ENCODE peak calls at places on chromosome 22, in five cellular contexts. One of them, this sample, is unnamed.

GRCh38 chr22:27137809-27138400 is 480.5 kb downstream of the MIAT start:
- DNase-seq in heart left ventricle: no peak
- DNase-seq in stomach: no peak
- DNase-seq in IMR-90: no peak
- DNase-seq in esophagus squamous epithelium: no peak
- DNase-seq in this sample: no peak

GRCh38 chr22:29309332-29310064 is 3.0 kb downstream of the GAS2L1 start:
- DNase-seq in heart left ventricle: peak
- DNase-seq in stomach: peak
- DNase-seq in IMR-90: no peak
- DNase-seq in esophagus squamous epithelium: no peak
- DNase-seq in this sample: no peak

GRCh38 chr22:22342697-22343602 is 98.4 kb downstream of the VPREB1 start:
- DNase-seq in heart left ventricle: no peak
- DNase-seq in stomach: peak
- DNase-seq in IMR-90: no peak
- DNase-seq in esophagus squamous epithelium: no peak
- DNase-seq in this sample: no peak

GRCh38 chr22:32333141-32333768 is 24.4 kb upstream of the RFPL3 start:
- DNase-seq in heart left ventricle: no peak
- DNase-seq in stomach: peak
- DNase-seq in IMR-90: no peak
- DNase-seq in esophagus squamous epithelium: no peak
- DNase-seq in this sample: no peak

GRCh38 chr22:44261861-44262595 is 50.7 kb downstream of the SHISAL1 start:
- DNase-seq in heart left ventricle: peak
- DNase-seq in stomach: no peak
- DNase-seq in IMR-90: no peak
- DNase-seq in esophagus squamous epithelium: no peak
- DNase-seq in this sample: no peak

GRCh38 chr22:37230673-37231405 is 13.2 kb downstream of the RAC2 start:
- DNase-seq in heart left ventricle: no peak
- DNase-seq in stomach: no peak
- DNase-seq in IMR-90: no peak
- DNase-seq in esophagus squamous epithelium: no peak
- DNase-seq in this sample: no peak

GRCh38 chr22:44879301-44879680 is 126.9 kb downstream of the ARHGAP8 start:
- DNase-seq in heart left ventricle: no peak
- DNase-seq in stomach: no peak
- DNase-seq in IMR-90: no peak
- DNase-seq in esophagus squamous epithelium: no peak
- DNase-seq in this sample: no peak

GRCh38 chr22:28174509-28174908 is 255.5 kb upstream of the PITPNB start:
- DNase-seq in heart left ventricle: no peak
- DNase-seq in stomach: no peak
- DNase-seq in IMR-90: no peak
- DNase-seq in esophagus squamous epithelium: no peak
- DNase-seq in this sample: no peak

GRCh38 chr22:31905356-31905755 is 39.0 kb upstream of the YWHAH start:
- DNase-seq in heart left ventricle: no peak
- DNase-seq in stomach: no peak
- DNase-seq in IMR-90: no peak
- DNase-seq in esophagus squamous epithelium: no peak
- DNase-seq in this sample: no peak

GRCh38 chr22:32043391-32043790 is 330 bp downstream of the SLC5A1 start:
- DNase-seq in heart left ventricle: no peak
- DNase-seq in stomach: no peak
- DNase-seq in IMR-90: no peak
- DNase-seq in esophagus squamous epithelium: no peak
- DNase-seq in this sample: no peak

GRCh38 chr22:37007666-37008065 is 11.6 kb downstream of the TST start:
- DNase-seq in heart left ventricle: no peak
- DNase-seq in stomach: no peak
- DNase-seq in IMR-90: no peak
- DNase-seq in esophagus squamous epithelium: no peak
- DNase-seq in this sample: no peak

GRCh38 chr22:45935573-45935972 is 41.4 kb downstream of the WNT7B start:
- DNase-seq in heart left ventricle: no peak
- DNase-seq in stomach: no peak
- DNase-seq in IMR-90: no peak
- DNase-seq in esophagus squamous epithelium: no peak
- DNase-seq in this sample: no peak

GRCh38 chr22:36027579-36027959 is 1.1 kb downstream of the RBFOX2 start:
- DNase-seq in heart left ventricle: no peak
- DNase-seq in stomach: no peak
- DNase-seq in IMR-90: no peak
- DNase-seq in esophagus squamous epithelium: no peak
- DNase-seq in this sample: no peak

GRCh38 chr22:17867160-17867785 is 93.0 kb upstream of the BID start:
- DNase-seq in heart left ventricle: peak
- DNase-seq in stomach: no peak
- DNase-seq in IMR-90: no peak
- DNase-seq in esophagus squamous epithelium: no peak
- DNase-seq in this sample: no peak

GRCh38 chr22:21970800-21971617 is 11.6 kb downstream of the TOP3B start:
- DNase-seq in heart left ventricle: no peak
- DNase-seq in stomach: no peak
- DNase-seq in IMR-90: no peak
- DNase-seq in esophagus squamous epithelium: no peak
- DNase-seq in this sample: no peak

GRCh38 chr22:17119481-17120202 is 1.5 kb downstream of the TMEM121B start:
- DNase-seq in heart left ventricle: peak
- DNase-seq in stomach: no peak
- DNase-seq in IMR-90: no peak
- DNase-seq in esophagus squamous epithelium: no peak
- DNase-seq in this sample: no peak

GRCh38 chr22:46829140-46829891 is 66.9 kb downstream of the TBC1D22A start:
- DNase-seq in heart left ventricle: no peak
- DNase-seq in stomach: no peak
- DNase-seq in IMR-90: peak
- DNase-seq in esophagus squamous epithelium: no peak
- DNase-seq in this sample: no peak

GRCh38 chr22:46546466-46547178 is 9.2 kb upstream of the CELSR1 start:
- DNase-seq in heart left ventricle: peak
- DNase-seq in stomach: peak
- DNase-seq in IMR-90: peak
- DNase-seq in esophagus squamous epithelium: no peak
- DNase-seq in this sample: no peak

GRCh38 chr22:27726726-27727449 is 74.7 kb downstream of the MN1 start:
- DNase-seq in heart left ventricle: peak
- DNase-seq in stomach: peak
- DNase-seq in IMR-90: peak
- DNase-seq in esophagus squamous epithelium: peak
- DNase-seq in this sample: no peak

GRCh38 chr22:38051900-38052862 is 5.0 kb upstream of the PICK1 start:
- DNase-seq in heart left ventricle: peak
- DNase-seq in stomach: peak
- DNase-seq in IMR-90: peak
- DNase-seq in esophagus squamous epithelium: no peak
- DNase-seq in this sample: peak

GRCh38 chr22:33524511-33525270 is 395.6 kb downstream of the LARGE1 start:
- DNase-seq in heart left ventricle: no peak
- DNase-seq in stomach: no peak
- DNase-seq in IMR-90: no peak
- DNase-seq in esophagus squamous epithelium: no peak
- DNase-seq in this sample: no peak

GRCh38 chr22:47300698-47301405 is 538.4 kb downstream of the TBC1D22A start:
- DNase-seq in heart left ventricle: no peak
- DNase-seq in stomach: peak
- DNase-seq in IMR-90: no peak
- DNase-seq in esophagus squamous epithelium: no peak
- DNase-seq in this sample: peak

GRCh38 chr22:46086577-46087335 is 63.6 kb upstream of the PPARA start:
- DNase-seq in heart left ventricle: peak
- DNase-seq in stomach: peak
- DNase-seq in IMR-90: peak
- DNase-seq in esophagus squamous epithelium: no peak
- DNase-seq in this sample: no peak

GRCh38 chr22:32987081-32987631 is 71.0 kb downstream of the SYN3 start:
- DNase-seq in heart left ventricle: no peak
- DNase-seq in stomach: no peak
- DNase-seq in IMR-90: no peak
- DNase-seq in esophagus squamous epithelium: no peak
- DNase-seq in this sample: peak

GRCh38 chr22:46046299-46046685 is 69.3 kb upstream of the WNT7B start:
- DNase-seq in heart left ventricle: no peak
- DNase-seq in stomach: no peak
- DNase-seq in IMR-90: no peak
- DNase-seq in esophagus squamous epithelium: no peak
- DNase-seq in this sample: peak

GRCh38 chr22:35008213-35008612 is 57.7 kb upstream of the ISX start:
- DNase-seq in heart left ventricle: no peak
- DNase-seq in stomach: no peak
- DNase-seq in IMR-90: no peak
- DNase-seq in esophagus squamous epithelium: no peak
- DNase-seq in this sample: peak

GRCh38 chr22:26143801-26144325 is 25.4 kb upstream of the SEZ6L start:
- DNase-seq in heart left ventricle: no peak
- DNase-seq in stomach: no peak
- DNase-seq in IMR-90: no peak
- DNase-seq in esophagus squamous epithelium: no peak
- DNase-seq in this sample: no peak

DNA sequence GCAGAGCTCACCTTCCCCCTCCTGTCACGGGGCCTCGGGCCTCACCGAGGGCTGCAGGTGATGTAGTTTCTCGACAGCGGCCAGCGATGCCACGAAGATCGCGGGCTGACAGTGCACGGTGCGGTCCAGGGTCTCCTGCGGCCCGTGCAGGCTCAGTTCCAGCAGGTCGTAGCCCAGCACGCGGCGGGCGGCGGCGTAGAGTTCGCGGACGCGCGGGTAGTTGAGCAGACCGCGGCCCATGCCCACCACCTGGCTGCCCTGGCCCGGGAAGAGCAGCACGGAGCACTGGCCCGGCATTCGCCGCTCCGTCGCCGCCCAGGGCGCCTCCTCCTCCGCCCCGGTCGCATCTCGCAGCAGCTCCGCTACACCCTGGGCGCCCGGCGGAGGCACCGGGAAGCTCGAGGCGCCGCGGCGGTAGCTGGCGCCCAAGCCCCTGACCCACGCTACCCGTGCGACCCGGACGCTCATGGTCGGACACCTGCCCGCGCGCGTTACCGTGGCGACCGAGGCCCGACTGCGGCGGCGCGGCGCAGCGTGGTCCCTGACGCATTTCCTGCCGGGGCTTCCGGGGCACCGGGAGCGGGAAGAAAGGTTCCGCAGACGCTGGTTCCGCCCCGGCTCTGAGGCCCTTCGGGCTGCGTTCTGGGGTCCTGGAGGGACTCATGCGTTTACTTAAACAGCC is at the start of gene MCAT:
- DNase-seq in heart left ventricle: peak
- DNase-seq in stomach: peak
- DNase-seq in IMR-90: peak
- DNase-seq in esophagus squamous epithelium: no peak
- DNase-seq in this sample: peak
- H3K4me3 ChIP-seq in heart left ventricle: peak
- H3K4me3 ChIP-seq in stomach: peak
- H3K4me3 ChIP-seq in IMR-90: peak
- H3K4me3 ChIP-seq in esophagus squamous epithelium: peak
- H3K4me3 ChIP-seq in this sample: peak

GRCh38 chr22:20130319-20130718 is 1.3 kb upstream of the ZDHHC8 start:
- DNase-seq in heart left ventricle: no peak
- DNase-seq in stomach: no peak
- DNase-seq in IMR-90: no peak
- DNase-seq in esophagus squamous epithelium: no peak
- DNase-seq in this sample: no peak
- TF ChIP-seq CTCF in heart left ventricle: no peak
- TF ChIP-seq CTCF in stomach: no peak
- TF ChIP-seq CTCF in IMR-90: no peak
- TF ChIP-seq CTCF in esophagus squamous epithelium: no peak
- TF ChIP-seq CTCF in this sample: no peak

GRCh38 chr22:41648431-41648830 is 27.3 kb downstream of the XRCC6 start:
- DNase-seq in heart left ventricle: no peak
- DNase-seq in stomach: no peak
- DNase-seq in IMR-90: no peak
- DNase-seq in esophagus squamous epithelium: no peak
- DNase-seq in this sample: no peak
- TF ChIP-seq POLR2A in heart left ventricle: no peak
- TF ChIP-seq POLR2A in stomach: no peak
- TF ChIP-seq POLR2A in IMR-90: no peak
- TF ChIP-seq POLR2A in esophagus squamous epithelium: no peak
- TF ChIP-seq POLR2A in this sample: no peak

GRCh38 chr22:40263191-40263590 is 83.1 kb upstream of the ADSL start:
- DNase-seq in heart left ventricle: no peak
- DNase-seq in stomach: peak
- DNase-seq in IMR-90: no peak
- DNase-seq in esophagus squamous epithelium: no peak
- DNase-seq in this sample: no peak

GRCh38 chr22:40257979-40258378 is 80.3 kb downstream of the TNRC6B start:
- DNase-seq in heart left ventricle: no peak
- DNase-seq in stomach: no peak
- DNase-seq in IMR-90: peak
- DNase-seq in esophagus squamous epithelium: no peak
- DNase-seq in this sample: no peak

GRCh38 chr22:40256501-40256900 is 78.8 kb downstream of the TNRC6B start:
- DNase-seq in heart left ventricle: no peak
- DNase-seq in stomach: no peak
- DNase-seq in IMR-90: no peak
- DNase-seq in esophagus squamous epithelium: no peak
- DNase-seq in this sample: no peak

GRCh38 chr22:40261783-40262182 is 84.1 kb downstream of the TNRC6B start:
- DNase-seq in heart left ventricle: no peak
- DNase-seq in stomach: no peak
- DNase-seq in IMR-90: no peak
- DNase-seq in esophagus squamous epithelium: no peak
- DNase-seq in this sample: no peak

GRCh38 chr22:40258463-40259046 is 80.8 kb downstream of the TNRC6B start:
- DNase-seq in heart left ventricle: no peak
- DNase-seq in stomach: no peak
- DNase-seq in IMR-90: peak
- DNase-seq in esophagus squamous epithelium: no peak
- DNase-seq in this sample: no peak
- H3K4me3 ChIP-seq in heart left ventricle: no peak
- H3K4me3 ChIP-seq in stomach: no peak
- H3K4me3 ChIP-seq in IMR-90: no peak
- H3K4me3 ChIP-seq in esophagus squamous epithelium: no peak
- H3K4me3 ChIP-seq in this sample: no peak

DNA sequence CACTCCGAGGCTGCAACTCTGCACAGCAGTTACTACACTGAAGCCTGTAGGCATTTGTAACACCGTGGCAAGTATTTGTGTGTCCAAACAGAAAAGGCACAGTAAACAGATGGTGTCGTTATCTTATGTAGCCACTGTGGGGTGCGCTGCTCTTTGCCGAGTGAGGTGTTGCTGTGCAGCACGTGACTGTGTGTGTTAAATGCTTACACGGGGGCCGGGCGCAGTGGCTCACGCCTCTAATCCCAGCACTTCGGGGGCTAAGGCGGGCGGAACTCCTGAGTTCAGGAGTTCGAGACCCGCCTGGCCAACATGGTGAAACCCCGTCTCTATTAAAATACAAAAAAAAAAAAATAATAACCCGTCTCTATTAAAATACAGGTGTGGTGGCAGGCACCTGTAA is 11.5 kb downstream of the ZBED4 start:
- DNase-seq in heart left ventricle: no peak
- DNase-seq in stomach: no peak
- DNase-seq in IMR-90: no peak
- DNase-seq in esophagus squamous epithelium: no peak
- DNase-seq in this sample: no peak
- TF ChIP-seq CTCF in heart left ventricle: no peak
- TF ChIP-seq CTCF in stomach: no peak
- TF ChIP-seq CTCF in IMR-90: no peak
- TF ChIP-seq CTCF in esophagus squamous epithelium: no peak
- TF ChIP-seq CTCF in this sample: no peak

GRCh38 chr22:48573766-48574165 is 1253.9 kb downstream of the BRD1 start:
- DNase-seq in heart left ventricle: no peak
- DNase-seq in stomach: no peak
- DNase-seq in IMR-90: no peak
- DNase-seq in esophagus squamous epithelium: no peak
- DNase-seq in this sample: no peak
- TF ChIP-seq POLR2A in heart left ventricle: no peak
- TF ChIP-seq POLR2A in stomach: no peak
- TF ChIP-seq POLR2A in IMR-90: no peak
- TF ChIP-seq POLR2A in esophagus squamous epithelium: no peak
- TF ChIP-seq POLR2A in this sample: no peak